ENCODE peak calls at places on chromosomes 5 and 9, in five cellular contexts. Y is T-helper 9 cell; V is Right ventricle myocardium inferior; G is CD8-positive, alpha-beta memory T cell; H is fibroblast of lung. K is an unnamed sample.

GRCh38 chr5:61768692-61769281 is 436.7 kb downstream of the ZSWIM6 start:
- DNase-seq in Y (no peak), V (no peak), G (no peak), H (no peak), K (peak)

GRCh38 chr5:96729156-96729555 is 67.0 kb downstream of the CAST start:
- DNase-seq in Y (no peak), V (no peak), G (no peak), H (peak), K (no peak)

GRCh38 chr5:132059043-132059695 is 1.3 kb upstream of the IL3 start:
- DNase-seq in Y (peak), V (no peak), G (peak), H (no peak), K (no peak)

GRCh38 chr9:122860319-122861142 is 32.1 kb upstream of the PDCL start:
- DNase-seq in Y (no peak), V (no peak), G (no peak), H (no peak), K (no peak)

GRCh38 chr5:71932649-71933338 is 174.5 kb upstream of the MAP1B start:
- DNase-seq in Y (no peak), V (no peak), G (no peak), H (peak), K (peak)

GRCh38 chr5:105015098-105015497 is 1452.5 kb upstream of the NUDT12 start:
- DNase-seq in Y (no peak), V (no peak), G (no peak), H (no peak), K (no peak)

GRCh38 chr5:146533260-146533857 is 17.4 kb upstream of the GPR151 start:
- DNase-seq in Y (peak), V (no peak), G (peak), H (peak), K (peak)

GRCh38 chr5:145536133-145536532 is 299.0 kb downstream of the PRELID2 start:
- DNase-seq in Y (no peak), V (no peak), G (no peak), H (peak), K (no peak)

GRCh38 chr5:157476699-157477408 is 16.8 kb downstream of the NIPAL4 start:
- DNase-seq in Y (no peak), V (no peak), G (no peak), H (peak), K (peak)

GRCh38 chr5:125117556-125117955 is 371.1 kb upstream of the ZNF608 start:
- DNase-seq in Y (no peak), V (no peak), G (no peak), H (no peak), K (peak)

GRCh38 chr9:87036482-87036881 is 89.2 kb upstream of the GAS1 start:
- DNase-seq in Y (no peak), V (no peak), G (no peak), H (peak), K (no peak)

GRCh38 chr9:123049589-123050222 is 16.2 kb downstream of the GPR21 start:
- DNase-seq in Y (no peak), V (no peak), G (no peak), H (peak), K (peak)

GRCh38 chr9:105142406-105143092 is 101.9 kb upstream of the SLC44A1 start:
- DNase-seq in Y (no peak), V (no peak), G (no peak), H (no peak), K (no peak)

GRCh38 chr5:95044096-95044495 is 240.8 kb downstream of the MCTP1 start:
- DNase-seq in Y (no peak), V (no peak), G (no peak), H (no peak), K (no peak)

GRCh38 chr9:76423216-76424177 is 29.3 kb upstream of the RFK start:
- DNase-seq in Y (no peak), V (no peak), G (no peak), H (no peak), K (no peak)

GRCh38 chr5:123681061-123681460 is 169.1 kb downstream of the CSNK1G3 start:
- DNase-seq in Y (no peak), V (no peak), G (no peak), H (no peak), K (no peak)

GRCh38 chr5:167478156-167478555 is 813.3 kb upstream of the WWC1 start:
- DNase-seq in Y (no peak), V (no peak), G (no peak), H (peak), K (no peak)

GRCh38 chr9:133786371-133786753 is 48.2 kb upstream of the SARDH start:
- DNase-seq in Y (no peak), V (peak), G (no peak), H (no peak), K (no peak)

GRCh38 chr5:139898981-139899380 is 103.4 kb downstream of the PSD2 start:
- DNase-seq in Y (no peak), V (no peak), G (no peak), H (no peak), K (no peak)

GRCh38 chr5:1910081-1910760 is 27.5 kb upstream of the IRX4 start:
- DNase-seq in Y (no peak), V (no peak), G (no peak), H (no peak), K (no peak)